ENCODE peak calls at places on chromosomes 3 and 15, in nine cellular contexts. F, W, N, M, P, A, Q, D and S are unnamed samples.

GRCh38 chr3:131361464-131362421 is 19.8 kb upstream of the NUDT16 start:
- DNase-seq in N (peak), P (peak), M (no peak), Q (peak), W (no peak), D (peak), F (peak), A (peak), S (peak)

GRCh38 chr3:49872801-49873281 is 3.1 kb upstream of the CAMKV start:
- DNase-seq in D (no peak), F (no peak), A (no peak), Q (no peak), P (no peak), N (no peak), W (no peak), M (no peak), S (no peak)

GRCh38 chr3:35758358-35758757 is 119.0 kb downstream of the ARPP21 start:
- DNase-seq in D (peak), P (no peak), N (no peak), A (no peak), M (no peak), F (no peak), Q (no peak), W (no peak), S (no peak)

GRCh38 chr3:175073209-175073905 is 214.2 kb downstream of the NAALADL2 start:
- DNase-seq in M (no peak), F (no peak), A (no peak), N (peak), W (no peak), P (no peak), Q (no peak), D (no peak), S (peak)

GRCh38 chr3:13204177-13204581 is 130.9 kb upstream of the IQSEC1 start:
- DNase-seq in A (no peak), M (no peak), F (peak), P (no peak), D (no peak), W (no peak), Q (no peak), N (no peak), S (no peak)

GRCh38 chr15:90735929-90736328 is 18.8 kb downstream of the BLM start:
- DNase-seq in D (no peak), P (no peak), A (no peak), F (no peak), Q (no peak), W (no peak), N (no peak), M (no peak), S (no peak)

GRCh38 chr15:90895571-90896117 is 7.5 kb upstream of the MAN2A2 start:
- DNase-seq in M (no peak), A (peak), D (no peak), Q (no peak), P (no peak), W (peak), F (no peak), N (no peak), S (peak)

GRCh38 chr15:81197688-81198281 is 1.1 kb downstream of the IL16 start:
- DNase-seq in N (no peak), M (no peak), F (no peak), A (no peak), P (no peak), W (no peak), Q (no peak), D (no peak), S (no peak)

GRCh38 chr3:119490153-119490552 is 8.2 kb upstream of the TIMMDC1 start:
- DNase-seq in N (no peak), W (no peak), A (peak), D (no peak), P (no peak), F (no peak), M (no peak), Q (no peak), S (no peak)

GRCh38 chr3:100650651-100651611 is 41.5 kb downstream of the ADGRG7 start:
- DNase-seq in W (no peak), Q (peak), A (peak), M (peak), D (no peak), P (peak), F (no peak), N (peak), S (peak)

GRCh38 chr15:79966634-79967330 is 4.2 kb downstream of the BCL2A1 start:
- DNase-seq in P (no peak), Q (no peak), N (no peak), A (no peak), M (no peak), W (no peak), D (no peak), F (no peak), S (no peak)
- H3K4me3 ChIP-seq in P (no peak), Q (no peak), N (no peak), A (no peak), M (no peak), W (no peak), D (no peak), F (peak), S (no peak)

GRCh38 chr3:169137943-169138342 is 525.6 kb downstream of the MECOM start:
- DNase-seq in P (no peak), N (no peak), W (no peak), F (no peak), A (no peak), M (no peak), D (no peak), Q (no peak), S (no peak)

GRCh38 chr3:169133178-169134161 is 530.0 kb downstream of the MECOM start:
- DNase-seq in D (no peak), A (peak), P (no peak), W (no peak), Q (peak), N (peak), M (no peak), F (no peak), S (peak)

GRCh38 chr3:169138849-169139416 is 524.6 kb downstream of the MECOM start:
- DNase-seq in F (no peak), W (no peak), Q (no peak), D (no peak), M (no peak), N (no peak), P (no peak), A (no peak), S (no peak)

GRCh38 chr3:169134194-169134593 is 529.3 kb downstream of the MECOM start:
- DNase-seq in Q (peak), A (no peak), D (no peak), W (no peak), F (no peak), M (no peak), P (no peak), N (no peak), S (no peak)

DNA sequence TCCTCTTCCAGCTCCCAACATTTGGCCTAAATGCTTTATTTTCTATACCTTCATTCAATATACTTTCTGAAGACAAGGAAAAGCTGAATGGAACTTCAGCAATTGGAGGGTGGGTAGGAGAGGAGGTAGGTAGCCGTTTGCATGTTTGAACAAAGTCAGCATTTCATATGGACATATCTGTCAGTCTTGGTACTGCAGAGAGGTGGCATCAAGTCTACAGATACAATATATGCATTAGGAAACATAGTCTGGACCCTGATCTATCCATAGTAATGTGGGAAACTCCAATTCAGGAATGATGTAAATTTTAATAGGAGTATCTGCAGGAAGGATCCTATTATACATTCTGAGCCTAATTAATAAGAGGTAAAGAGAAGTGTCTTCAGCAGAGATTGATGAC is 526.4 kb downstream of the MECOM start:
- DNase-seq in D (no peak), W (no peak), Q (no peak), M (no peak), P (no peak), A (no peak), N (no peak), F (no peak), S (no peak)
- H3K4me3 ChIP-seq in D (no peak), W (no peak), Q (no peak), M (no peak), P (no peak), A (no peak), N (no peak), F (no peak), S (no peak)

GRCh38 chr3:42043116-42043796 is 47.9 kb upstream of the TRAK1 start:
- DNase-seq in M (no peak), F (no peak), A (peak), P (no peak), W (peak), N (peak), Q (peak), D (peak), S (peak)
- H3K4me3 ChIP-seq in M (no peak), F (no peak), A (peak), P (no peak), W (peak), N (peak), Q (no peak), D (peak), S (peak)

GRCh38 chr3:16370872-16371740 is 106.1 kb downstream of the OXNAD1 start:
- DNase-seq in W (peak), M (no peak), D (no peak), P (no peak), A (no peak), F (no peak), Q (no peak), N (no peak), S (no peak)
- H3K4me3 ChIP-seq in W (no peak), M (no peak), D (no peak), P (no peak), A (no peak), F (no peak), Q (no peak), N (no peak), S (no peak)

DNA sequence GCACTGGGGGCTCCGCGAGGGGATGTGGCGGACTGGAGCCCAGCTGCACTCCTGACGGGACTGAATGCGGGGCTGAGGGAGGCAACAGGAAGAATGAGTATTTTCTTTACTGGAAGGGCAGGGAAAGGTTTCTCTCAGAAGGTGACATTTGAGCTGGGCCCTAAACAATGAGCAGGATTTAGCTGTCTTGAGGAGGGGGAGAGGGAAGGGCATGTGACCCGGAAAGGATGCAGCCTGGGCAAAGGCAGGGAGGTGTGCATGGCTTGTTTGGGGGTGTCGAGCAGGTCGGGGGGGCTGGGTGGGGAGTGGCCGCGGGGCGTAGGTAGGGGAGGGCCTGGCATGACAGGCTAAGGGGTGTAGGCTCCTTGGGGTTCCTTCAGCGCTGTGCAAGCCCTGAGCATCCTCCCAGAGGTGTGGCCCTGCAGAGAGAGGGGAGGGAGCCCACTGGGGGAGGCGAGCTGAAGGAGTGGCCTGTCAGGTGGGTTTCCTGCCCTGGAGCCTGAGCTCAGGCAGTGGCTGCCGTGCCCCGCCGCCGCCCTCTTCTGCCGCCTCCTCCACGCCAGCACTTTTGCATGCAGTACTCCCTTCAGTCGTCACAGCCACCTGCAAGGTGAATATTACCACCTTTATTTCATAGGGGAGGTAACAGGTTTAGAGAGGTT is 17.2 kb upstream of the ANKDD1A start:
- DNase-seq in A (no peak), W (no peak), F (no peak), P (no peak), Q (no peak), D (no peak), M (no peak), N (no peak), S (no peak)
- H3K4me3 ChIP-seq in A (peak), W (no peak), F (peak), P (no peak), Q (no peak), D (peak), M (no peak), N (no peak), S (peak)

DNA sequence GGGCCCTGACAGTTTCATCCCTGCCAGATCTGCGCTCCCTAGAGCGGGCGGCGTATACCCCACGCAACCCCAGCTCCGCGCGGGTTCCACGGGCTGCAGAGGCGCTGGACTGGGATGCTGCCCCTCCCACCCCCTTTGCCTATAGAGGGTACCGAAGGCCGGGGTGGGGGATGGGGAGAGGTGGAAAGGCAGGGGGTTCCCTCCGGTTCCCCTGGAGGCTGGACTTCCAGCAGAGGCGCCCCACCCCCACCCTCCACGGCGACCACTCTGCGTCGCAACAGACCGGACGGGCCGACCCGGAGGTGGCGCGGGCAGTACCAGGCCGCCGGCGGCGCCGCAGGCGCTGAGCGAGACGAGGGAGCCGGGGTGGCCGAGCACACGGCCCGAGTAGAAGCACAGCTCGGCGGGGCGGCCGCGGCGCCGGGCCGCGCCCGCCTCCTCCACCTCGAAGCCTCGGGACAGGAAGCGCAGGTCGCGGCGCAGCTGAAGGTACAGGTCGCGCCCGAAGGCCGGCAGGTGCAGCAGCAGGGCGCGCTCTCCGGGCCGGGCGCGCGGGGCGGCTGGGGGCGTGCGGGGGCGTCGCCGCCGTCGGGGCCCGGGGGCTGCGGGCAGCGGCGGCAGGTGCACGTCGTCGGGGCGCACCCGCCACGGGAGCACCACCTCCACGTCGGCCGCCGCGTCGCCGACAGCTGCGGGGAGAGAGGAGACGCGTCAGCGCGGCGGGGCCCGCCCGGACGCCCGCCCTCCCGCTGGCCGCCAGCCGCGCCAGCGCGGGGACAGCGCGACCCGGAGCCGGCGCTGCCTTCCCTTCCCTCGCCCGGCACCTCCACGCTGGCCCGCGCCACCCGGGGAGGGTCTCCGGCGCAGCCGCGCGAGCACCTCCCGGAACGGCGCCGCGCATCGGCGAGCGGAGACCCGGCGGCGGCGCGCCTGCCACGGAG is 784 bp downstream of the ADAMTS17 start:
- DNase-seq in D (no peak), W (no peak), P (no peak), M (no peak), A (peak), N (no peak), F (no peak), Q (no peak), S (no peak)
- H3K4me3 ChIP-seq in D (peak), W (no peak), P (peak), M (no peak), A (peak), N (peak), F (peak), Q (peak), S (peak)

GRCh38 chr15:78650022-78650421 is 9.0 kb upstream of the CHRNB4 start:
- DNase-seq in M (no peak), N (no peak), F (no peak), P (no peak), W (no peak), D (no peak), Q (no peak), A (no peak), S (no peak)
- H3K4me3 ChIP-seq in M (no peak), N (no peak), F (no peak), P (no peak), W (no peak), D (no peak), Q (no peak), A (no peak), S (no peak)